ENCODE peak calls at places on chromosome 5, in five cellular contexts. P, O, S, C and Y are unnamed samples.

GRCh38 chr5:81140942-81141341 is 92.2 kb upstream of the CKMT2 start:
- DNase-seq in P (no peak), O (no peak), S (peak), C (no peak), Y (peak)

GRCh38 chr5:95449460-95449859 is 58.3 kb downstream of the FAM81B start:
- DNase-seq in P (no peak), O (no peak), S (no peak), C (no peak), Y (no peak)

GRCh38 chr5:41193462-41194166 is 19.7 kb downstream of the C6 start:
- DNase-seq in P (no peak), O (peak), S (peak), C (no peak), Y (peak)

GRCh38 chr5:77867914-77868313 is 91.8 kb upstream of the TBCA start:
- DNase-seq in P (no peak), O (no peak), S (no peak), C (no peak), Y (no peak)

GRCh38 chr5:78576376-78576775 is 72.2 kb downstream of the LHFPL2 start:
- DNase-seq in P (no peak), O (no peak), S (no peak), C (no peak), Y (no peak)

GRCh38 chr5:58893551-58893950 is 310.7 kb downstream of the RAB3C start:
- DNase-seq in P (no peak), O (no peak), S (no peak), C (no peak), Y (no peak)

GRCh38 chr5:170070556-170071412 is 34.9 kb upstream of the FOXI1 start:
- DNase-seq in P (peak), O (peak), S (peak), C (peak), Y (no peak)

GRCh38 chr5:119049824-119050449 is 20.9 kb upstream of the DMXL1 start:
- DNase-seq in P (no peak), O (no peak), S (no peak), C (no peak), Y (no peak)

GRCh38 chr5:143341807-143342570 is 61.5 kb downstream of the NR3C1 start:
- DNase-seq in P (no peak), O (peak), S (no peak), C (no peak), Y (no peak)

GRCh38 chr5:1552469-1553255 is 28.9 kb upstream of the LPCAT1 start:
- DNase-seq in P (no peak), O (no peak), S (peak), C (no peak), Y (no peak)

GRCh38 chr5:142829821-142830220 is 59.6 kb downstream of the ARHGAP26 start:
- DNase-seq in P (no peak), O (peak), S (no peak), C (no peak), Y (no peak)

GRCh38 chr5:104998169-104998568 is 1435.6 kb upstream of the NUDT12 start:
- DNase-seq in P (no peak), O (peak), S (no peak), C (no peak), Y (no peak)

GRCh38 chr5:154761062-154761740 is 6.0 kb downstream of the LARP1 start:
- DNase-seq in P (no peak), O (no peak), S (no peak), C (peak), Y (no peak)

GRCh38 chr5:88190106-88190834 is 78.4 kb downstream of the TMEM161B start:
- DNase-seq in P (no peak), O (peak), S (no peak), C (no peak), Y (no peak)

GRCh38 chr5:107476783-107477182 is 194.0 kb downstream of the EFNA5 start:
- DNase-seq in P (no peak), O (no peak), S (no peak), C (peak), Y (no peak)

GRCh38 chr5:39661026-39661779 is 236.4 kb upstream of the DAB2 start:
- DNase-seq in P (no peak), O (peak), S (no peak), C (no peak), Y (no peak)

GRCh38 chr5:172450861-172451695 is 3.2 kb downstream of the SH3PXD2B start:
- DNase-seq in P (peak), O (peak), S (no peak), C (peak), Y (peak)

GRCh38 chr5:139657363-139658321 is 9.5 kb downstream of the CXXC5 start:
- DNase-seq in P (no peak), O (no peak), S (peak), C (no peak), Y (no peak)

DNA sequence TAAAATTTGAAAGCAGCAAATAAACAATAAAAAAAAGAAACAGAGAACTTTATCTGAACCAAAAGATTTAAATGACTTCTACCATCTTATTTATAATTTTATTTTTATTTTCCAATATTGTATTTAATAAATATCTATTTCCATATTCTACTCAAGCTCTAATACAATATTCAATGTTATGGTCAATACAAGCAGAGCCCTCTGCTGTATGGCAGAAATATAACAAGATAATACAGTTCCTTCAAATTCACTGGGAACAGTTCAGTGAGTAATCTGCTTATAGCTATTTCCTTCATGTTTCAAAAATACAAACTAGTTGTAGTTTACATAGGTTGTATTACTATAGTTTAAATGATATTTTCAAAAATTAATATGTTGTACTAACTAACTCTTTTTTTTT is 332.7 kb downstream of the PRDM9 start:
- DNase-seq in P (no peak), O (peak), S (no peak), C (no peak), Y (no peak)
- TF ChIP-seq CTCF in P (no peak), O (peak), S (no peak), C (peak), Y (no peak)

DNA sequence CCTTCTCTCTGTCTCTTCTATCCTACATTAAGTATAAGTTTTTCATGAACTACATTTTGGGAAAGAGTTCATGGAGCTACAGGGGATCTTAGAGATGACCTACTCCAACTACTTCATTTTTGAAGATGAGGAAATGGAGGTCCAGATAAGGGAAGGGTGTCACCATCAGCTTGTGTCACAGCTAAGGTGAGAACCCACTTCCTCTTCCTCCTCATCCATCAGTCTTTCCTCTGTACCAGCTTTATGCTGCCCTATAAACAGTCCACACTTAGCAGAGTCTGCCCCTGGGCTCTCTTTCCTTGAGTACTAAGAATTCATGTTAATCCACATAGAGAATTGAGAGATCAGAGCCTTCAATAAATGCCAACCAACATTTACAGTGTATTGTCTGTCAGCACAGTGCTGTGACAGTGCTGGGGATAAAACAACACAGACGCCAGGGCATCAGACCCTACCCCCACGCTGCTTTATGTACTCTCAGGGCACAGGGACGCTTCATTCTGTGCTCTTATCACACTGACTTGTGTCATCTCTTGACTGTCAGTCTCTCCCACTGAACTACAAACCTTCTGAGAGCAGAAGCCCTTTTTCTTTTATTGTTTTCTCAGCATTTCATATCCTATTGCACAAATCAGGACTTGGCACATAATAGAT is 22.1 kb downstream of the ADRB2 start:
- DNase-seq in P (no peak), O (no peak), S (no peak), C (peak), Y (no peak)
- H3K4me3 ChIP-seq in P (no peak), O (no peak), S (no peak), C (no peak), Y (no peak)

GRCh38 chr5:5705010-5705409 is 282.5 kb downstream of the ICE1 start:
- DNase-seq in P (no peak), O (no peak), S (no peak), C (no peak), Y (no peak)

GRCh38 chr5:5710471-5710870 is 288.0 kb downstream of the ICE1 start:
- DNase-seq in P (no peak), O (no peak), S (no peak), C (no peak), Y (no peak)

GRCh38 chr5:5704352-5704751 is 281.9 kb downstream of the ICE1 start:
- DNase-seq in P (no peak), O (no peak), S (no peak), C (no peak), Y (no peak)

GRCh38 chr5:5711112-5711511 is 288.6 kb downstream of the ICE1 start:
- DNase-seq in P (no peak), O (no peak), S (no peak), C (no peak), Y (no peak)

GRCh38 chr5:5708367-5708919 is 286.0 kb downstream of the ICE1 start:
- DNase-seq in P (no peak), O (no peak), S (no peak), C (no peak), Y (no peak)
- TF ChIP-seq CTCF in P (no peak), O (no peak), S (no peak), C (no peak), Y (no peak)

GRCh38 chr5:141817631-141818030 is 60.6 kb downstream of the PCDH1 start:
- DNase-seq in P (no peak), O (no peak), S (no peak), C (no peak), Y (no peak)
- H3K4me3 ChIP-seq in P (no peak), O (no peak), S (no peak), C (no peak), Y (no peak)

DNA sequence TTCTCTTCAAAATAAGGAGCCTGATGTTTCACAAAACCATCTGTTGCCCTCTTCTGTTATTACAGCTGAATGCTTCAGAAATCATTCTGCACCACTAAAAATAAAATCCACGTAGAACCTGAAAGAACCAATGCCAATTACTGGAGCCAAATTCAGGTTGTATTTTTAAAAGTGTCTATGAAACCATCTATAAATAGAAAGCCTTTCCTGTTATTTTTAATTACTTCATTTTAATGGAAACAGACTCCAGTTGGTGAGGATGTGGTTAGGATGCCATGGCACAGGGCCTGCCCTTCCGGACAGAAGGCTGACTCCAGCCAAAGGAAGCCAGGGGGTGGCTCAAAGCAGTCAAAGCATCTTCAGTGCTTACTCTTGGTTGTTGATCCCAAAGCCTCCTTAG is 119.8 kb downstream of the TENT4A start:
- DNase-seq in P (no peak), O (no peak), S (no peak), C (no peak), Y (peak)
- TF ChIP-seq CTCF in P (no peak), O (no peak), S (no peak), C (no peak), Y (no peak)

GRCh38 chr5:174419523-174420132 is 304.8 kb upstream of the MSX2 start:
- DNase-seq in P (peak), O (peak), S (peak), C (peak), Y (peak)
- H3K4me3 ChIP-seq in P (peak), O (peak), S (peak), C (no peak), Y (peak)

GRCh38 chr5:60888359-60889061 is 44.4 kb upstream of the ELOVL7 start:
- DNase-seq in P (no peak), O (no peak), S (no peak), C (no peak), Y (no peak)

GRCh38 chr5:60886158-60886557 is 42.1 kb upstream of the ELOVL7 start:
- DNase-seq in P (no peak), O (no peak), S (no peak), C (no peak), Y (no peak)

GRCh38 chr5:60887096-60887495 is 43.0 kb upstream of the ELOVL7 start:
- DNase-seq in P (no peak), O (no peak), S (no peak), C (no peak), Y (no peak)

GRCh38 chr5:60883229-60883628 is 39.2 kb upstream of the ELOVL7 start:
- DNase-seq in P (no peak), O (peak), S (no peak), C (peak), Y (no peak)
- TF ChIP-seq CTCF in P (peak), O (peak), S (peak), C (peak), Y (no peak)

GRCh38 chr5:123814796-123815479 is 303.0 kb downstream of the CSNK1G3 start:
- DNase-seq in P (no peak), O (no peak), S (no peak), C (no peak), Y (no peak)
- H3K4me3 ChIP-seq in P (no peak), O (no peak), S (no peak), C (no peak), Y (no peak)

GRCh38 chr5:85109616-85110015 is 724.9 kb upstream of the EDIL3 start:
- DNase-seq in P (no peak), O (no peak), S (no peak), C (no peak), Y (no peak)

DNA sequence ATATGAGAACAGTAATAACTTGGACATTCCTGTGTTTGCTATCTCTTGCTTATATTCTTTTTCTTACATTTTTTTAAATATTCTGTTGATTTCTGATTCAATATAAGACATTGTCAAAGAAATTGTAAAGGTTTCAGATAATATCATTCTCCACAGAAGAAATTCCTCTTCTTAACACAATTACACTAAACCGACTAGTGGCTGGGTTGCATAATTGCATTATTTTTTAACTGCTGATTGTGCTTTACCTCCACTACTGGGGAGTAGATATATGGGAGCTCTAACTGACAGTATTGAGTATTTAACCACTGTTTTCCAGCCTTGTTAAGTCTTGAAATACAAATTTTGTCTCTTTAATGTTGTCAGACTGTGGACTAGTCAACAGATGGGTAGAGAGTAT is 723.8 kb upstream of the EDIL3 start:
- DNase-seq in P (no peak), O (peak), S (no peak), C (no peak), Y (no peak)
- TF ChIP-seq CTCF in P (no peak), O (peak), S (no peak), C (peak), Y (no peak)

DNA sequence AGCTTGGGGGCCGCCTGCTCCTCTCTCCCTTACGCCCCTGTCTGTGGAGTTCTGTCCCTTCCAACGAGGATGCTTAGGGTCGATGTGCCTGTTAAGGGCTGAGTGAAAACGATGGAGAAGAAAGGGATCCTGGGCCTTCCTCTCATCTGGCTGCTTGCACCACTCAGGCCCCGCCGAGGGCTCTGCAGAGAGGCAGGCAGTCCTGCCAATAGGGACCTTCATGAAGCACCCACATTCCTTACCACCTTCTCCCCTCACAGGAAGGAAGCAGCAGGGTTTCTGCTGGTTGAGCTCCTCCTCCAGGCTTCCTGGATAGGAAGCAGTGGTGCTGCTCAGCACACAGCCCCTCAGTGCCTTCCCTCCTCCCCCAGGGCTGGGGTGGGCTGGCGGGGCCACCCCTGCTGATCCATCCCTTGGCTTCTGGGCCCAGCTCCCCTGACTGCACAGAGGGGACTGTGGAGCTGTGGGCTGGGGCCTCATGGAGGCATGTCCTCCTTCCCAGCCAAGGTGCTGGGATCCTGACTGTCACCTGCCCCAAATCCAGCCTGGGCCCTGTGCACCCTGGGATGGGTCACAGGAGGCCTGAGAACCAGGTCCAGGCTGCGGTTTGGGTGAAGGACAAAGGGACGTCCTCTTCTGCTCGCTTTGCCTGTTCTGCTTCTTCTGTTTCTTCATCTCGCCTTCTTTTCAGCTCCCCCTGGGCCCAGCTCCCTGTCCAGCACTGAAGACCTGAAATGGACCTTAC is 50.5 kb downstream of the AHRR start:
- DNase-seq in P (no peak), O (no peak), S (no peak), C (no peak), Y (no peak)
- H3K4me3 ChIP-seq in P (no peak), O (no peak), S (no peak), C (no peak), Y (no peak)